ENCODE peak calls at places on chromosome 16, in six cellular contexts. O is left ventricle myocardium inferior, U is transverse colon, X is BJ, H is esophagus muscularis mucosa, Z is fibroblast of villous mesenchyme. J is an unnamed sample.

GRCh38 chr16:66378739-66379570 is 12.5 kb downstream of the CDH5 start:
- DNase-seq in O (no peak), U (no peak), X (no peak), H (no peak), Z (no peak), J (no peak)

GRCh38 chr16:79648846-79649245 is 48.3 kb upstream of the MAF start:
- DNase-seq in O (no peak), U (no peak), X (no peak), H (no peak), Z (no peak), J (no peak)

GRCh38 chr16:4894276-4895150 is 42.4 kb downstream of the PPL start:
- DNase-seq in O (no peak), U (no peak), X (no peak), H (no peak), Z (no peak), J (no peak)

GRCh38 chr16:65773319-65773874 is 593.1 kb upstream of the CDH5 start:
- DNase-seq in O (no peak), U (no peak), X (no peak), H (no peak), Z (no peak), J (no peak)

GRCh38 chr16:86667035-86667434 is 88.7 kb downstream of the FOXL1 start:
- DNase-seq in O (peak; percentile 66), U (no peak), X (no peak), H (no peak), Z (peak; percentile 10), J (no peak)

GRCh38 chr16:86791287-86792074 is 213.1 kb downstream of the FOXL1 start:
- DNase-seq in O (no peak), U (no peak), X (no peak), H (no peak), Z (peak; percentile 42), J (no peak)

GRCh38 chr16:51124896-51125295 is 26.2 kb downstream of the SALL1 start:
- DNase-seq in O (no peak), U (no peak), X (no peak), H (no peak), Z (no peak), J (no peak)

GRCh38 chr16:89507219-89507833 is 877 bp upstream of the SPG7 start:
- DNase-seq in O (no peak), U (no peak), X (no peak), H (no peak), Z (peak; percentile 51), J (no peak)

GRCh38 chr16:73196670-73197069 is 148.7 kb upstream of the ZFHX3 start:
- DNase-seq in O (peak; percentile 61), U (peak; percentile 75), X (no peak), H (no peak), Z (peak; percentile 73), J (peak; percentile 87)

GRCh38 chr16:52191533-52192134 is 355.3 kb downstream of the TOX3 start:
- DNase-seq in O (peak; percentile 23), U (peak; percentile 74), X (peak; percentile 2), H (peak; percentile 91), Z (peak; percentile 60), J (peak; percentile 77)

GRCh38 chr16:60432472-60432871 is 1603.8 kb downstream of the CDH8 start:
- DNase-seq in O (no peak), U (no peak), X (no peak), H (no peak), Z (no peak), J (no peak)

GRCh38 chr16:85553436-85554113 is 59.5 kb upstream of the GSE1 start:
- DNase-seq in O (peak; percentile 75), U (peak; percentile 70), X (no peak), H (no peak), Z (peak; percentile 68), J (peak; percentile 33)

GRCh38 chr16:65576631-65577030 is 454.8 kb upstream of the CDH11 start:
- DNase-seq in O (no peak), U (no peak), X (no peak), H (no peak), Z (no peak), J (peak; percentile 9)

GRCh38 chr16:67847064-67847861 is at the start of gene CENPT:
- DNase-seq in O (peak; percentile 68), U (peak; percentile 66), X (no peak), H (no peak), Z (peak; percentile 63), J (peak; percentile 70)

GRCh38 chr16:70475054-70475871 is 20.9 kb downstream of the FCSK start:
- DNase-seq in O (no peak), U (no peak), X (no peak), H (no peak), Z (no peak), J (no peak)

GRCh38 chr16:56102159-56102798 is 89.0 kb upstream of the GNAO1 start:
- DNase-seq in O (peak; percentile 61), U (peak; percentile 12), X (no peak), H (peak; percentile 92), Z (no peak), J (no peak)

GRCh38 chr16:30900588-30900987 is 4.2 kb downstream of the CTF1 start:
- DNase-seq in O (no peak), U (no peak), X (no peak), H (no peak), Z (no peak), J (no peak)

GRCh38 chr16:69110406-69110805 is 5.0 kb downstream of the HAS3 start:
- DNase-seq in O (no peak), U (no peak), X (no peak), H (no peak), Z (no peak), J (no peak)

GRCh38 chr16:81485824-81486554 is 41.4 kb downstream of the CMIP start:
- DNase-seq in O (no peak), U (no peak), X (no peak), H (no peak), Z (no peak), J (peak; percentile 34)

GRCh38 chr16:89550421-89550988 is 10.0 kb upstream of the RPL13 start:
- DNase-seq in O (no peak), U (no peak), X (no peak), H (no peak), Z (no peak), J (no peak)

GRCh38 chr16:78388920-78389564 is 289.6 kb downstream of the WWOX start:
- DNase-seq in O (peak; percentile 30), U (no peak), X (no peak), H (no peak), Z (no peak), J (no peak)

GRCh38 chr16:78392585-78393195 is 293.2 kb downstream of the WWOX start:
- DNase-seq in O (no peak), U (no peak), X (no peak), H (no peak), Z (peak; percentile 61), J (no peak)

GRCh38 chr16:78386925-78387324 is 287.5 kb downstream of the WWOX start:
- DNase-seq in O (no peak), U (no peak), X (no peak), H (no peak), Z (no peak), J (no peak)

GRCh38 chr16:78390070-78390469 is 290.6 kb downstream of the WWOX start:
- DNase-seq in O (no peak), U (no peak), X (no peak), H (no peak), Z (peak; percentile 73), J (no peak)

DNA sequence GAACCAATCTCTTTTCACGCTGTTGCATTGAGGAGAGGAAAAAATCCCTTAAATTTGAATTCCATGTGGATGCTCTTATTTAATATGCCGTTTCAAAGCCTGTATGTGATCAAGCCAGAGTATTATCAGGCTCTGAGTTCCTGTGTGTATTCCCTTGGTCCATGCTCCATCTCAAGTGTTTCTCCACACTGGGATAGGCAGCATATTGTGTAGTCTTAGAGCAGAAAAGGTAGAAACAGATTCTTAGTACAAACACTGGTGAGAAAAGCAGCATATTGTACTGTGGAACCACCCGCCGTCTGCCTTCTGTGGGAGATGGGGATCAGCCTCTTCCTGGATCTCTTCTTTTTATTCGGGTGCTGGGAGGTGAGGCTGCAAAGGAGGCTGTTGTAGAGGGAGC is 291.4 kb downstream of the WWOX start:
- DNase-seq in O (no peak), U (no peak), X (no peak), H (no peak), Z (no peak), J (no peak)
- TF ChIP-seq CTCF in O (no peak), U (no peak), X (no peak), H (no peak), Z (no peak), J (no peak)

DNA sequence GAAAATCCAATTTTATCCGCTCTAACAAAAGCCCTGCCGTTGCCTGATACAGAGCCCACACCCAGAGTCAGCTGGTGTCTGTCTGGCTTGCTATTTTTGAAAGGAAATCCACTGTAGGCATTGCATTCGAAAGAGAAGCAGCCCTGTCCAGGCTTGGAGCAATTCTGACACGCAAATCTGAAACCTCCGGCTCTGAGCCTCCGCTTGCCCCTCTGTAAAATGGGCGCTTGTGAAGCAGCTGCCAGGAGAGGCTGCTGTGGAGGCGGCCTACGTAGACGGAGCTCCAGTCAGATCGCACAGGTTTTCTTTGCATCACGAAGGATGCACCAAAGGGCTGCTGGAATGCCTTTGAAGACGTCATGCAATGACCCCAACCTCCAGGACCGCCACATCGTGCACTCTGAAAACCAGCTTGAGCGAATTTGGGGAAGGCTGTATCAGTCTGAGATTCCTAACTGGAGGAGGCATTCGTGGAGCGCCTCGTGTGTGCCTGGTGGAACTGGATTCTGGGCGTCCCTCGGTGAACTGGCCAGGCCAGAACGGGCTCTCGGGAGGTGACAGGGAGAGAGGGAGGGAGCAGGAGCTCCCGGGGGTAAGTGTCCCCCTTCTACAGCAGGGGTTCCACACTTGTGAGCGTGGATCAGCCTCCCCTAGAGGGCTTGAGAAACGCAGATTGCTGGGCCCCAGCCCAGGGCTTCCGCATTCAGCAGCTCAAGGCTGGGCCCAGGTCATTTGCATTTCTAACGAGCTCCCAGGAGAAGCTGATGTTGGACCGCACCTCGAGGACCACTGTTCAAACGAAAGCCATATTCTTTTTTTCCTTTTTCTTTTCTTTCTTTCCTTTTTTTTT is 215.5 kb downstream of the MRTFB start:
- DNase-seq in O (no peak), U (peak; percentile 22), X (no peak), H (no peak), Z (no peak), J (peak; percentile 77)
- TF ChIP-seq CTCF in O (no peak), U (no peak), X (no peak), H (no peak), Z (no peak), J (no peak)

GRCh38 chr16:62190426-62190825 is 154.2 kb upstream of the CDH8 start:
- DNase-seq in O (no peak), U (no peak), X (no peak), H (no peak), Z (no peak), J (peak; percentile 1)
- TF ChIP-seq CTCF in O (peak; percentile 53), U (no peak), X (peak; percentile 5), H (peak; percentile 28), Z (no peak), J (no peak)

DNA sequence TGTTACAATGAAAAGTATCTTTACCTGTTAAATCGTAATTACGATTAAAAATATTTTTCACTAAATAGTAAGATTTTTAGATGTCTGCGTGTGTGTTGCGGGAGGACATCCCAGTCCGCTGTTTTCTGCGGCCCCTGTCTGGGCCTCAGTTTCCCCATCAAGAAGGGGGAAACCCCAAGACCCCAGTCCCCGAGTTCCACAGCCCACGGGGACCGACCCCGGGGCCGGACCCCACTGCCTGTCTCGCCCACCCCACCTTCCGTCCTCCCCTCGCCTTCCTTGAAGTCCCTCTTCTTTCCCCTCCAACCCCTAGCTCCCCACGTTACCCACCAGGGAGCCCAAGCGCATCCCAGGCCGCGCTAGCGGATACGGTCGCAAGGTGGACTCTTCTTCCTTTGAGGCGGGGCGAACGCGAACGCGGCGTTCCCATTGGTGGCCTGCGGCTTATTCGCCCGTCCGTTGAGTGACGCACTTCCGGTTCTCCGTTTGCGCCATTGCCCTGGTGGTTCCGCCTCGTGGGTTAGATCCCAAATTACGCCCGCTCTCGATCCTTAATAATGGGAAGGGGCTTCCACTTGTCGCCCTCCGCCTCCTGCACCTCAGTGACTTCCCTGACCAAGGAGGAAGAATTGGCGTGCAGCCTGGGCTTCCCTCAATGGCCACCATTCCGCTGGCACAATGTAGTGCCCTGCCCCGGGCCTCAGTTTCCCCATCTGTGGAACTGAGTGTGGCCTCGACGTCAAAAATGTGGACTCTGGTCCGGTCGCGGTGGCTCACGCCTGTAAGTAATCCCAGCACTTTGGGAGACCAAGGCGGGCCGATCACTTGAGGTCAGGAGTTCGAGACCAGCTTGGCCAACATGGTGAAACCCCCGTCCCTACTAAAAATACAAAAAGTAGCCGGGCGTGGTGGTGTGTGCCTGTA is at the start of gene NSMCE1:
- DNase-seq in O (peak; percentile 99), U (peak; percentile 99), X (peak; percentile 66), H (peak; percentile 99), Z (peak; percentile 97), J (peak; percentile 97)
- TF ChIP-seq CTCF in O (peak; percentile 48), U (no peak), X (peak; percentile 43), H (peak; percentile 38), Z (peak; percentile 21), J (peak; percentile 39)

J was measured in choroid plexus epithelial cell.